ENCODE peak calls at places on chromosomes 4 and X, in four cellular contexts. M is choroid plexus epithelial cell, Q is omental fat pad, X is suprapubic skin. O is an unnamed sample.

GRCh38 chr4:2353222-2354107 is 65.0 kb downstream of the ZFYVE28 start:
- DNase-seq in M (no peak), Q (no peak), X (peak; percentile 68), O (peak; percentile 81)

GRCh38 chr4:2574863-2575262 is 38.4 kb downstream of the FAM193A start:
- DNase-seq in M (no peak), Q (no peak), X (no peak), O (no peak)

GRCh38 chrX:50799531-50799961 is 14.4 kb downstream of the SHROOM4 start:
- DNase-seq in M (peak; percentile 73), Q (no peak), X (no peak), O (no peak)

GRCh38 chr4:64230709-64231310 is 178.4 kb downstream of the TECRL start:
- DNase-seq in M (peak; percentile 33), Q (no peak), X (no peak), O (no peak)

GRCh38 chrX:154325541-154325940 is 29.9 kb downstream of the TKTL1 start:
- DNase-seq in M (peak; percentile 39), Q (no peak), X (no peak), O (no peak)

GRCh38 chr4:129428454-129428853 is 332.5 kb downstream of the C4orf33 start:
- DNase-seq in M (no peak), Q (no peak), X (no peak), O (no peak)

GRCh38 chr4:15197005-15197404 is 194.7 kb downstream of the CPEB2 start:
- DNase-seq in M (peak; percentile 85), Q (no peak), X (no peak), O (no peak)

GRCh38 chr4:33959519-33959918 is 2284.8 kb downstream of the ARAP2 start:
- DNase-seq in M (peak; percentile 26), Q (no peak), X (no peak), O (no peak)

GRCh38 chr4:147639388-147639787 is 22.2 kb downstream of the TMEM184C start:
- DNase-seq in M (no peak), Q (no peak), X (no peak), O (no peak)

GRCh38 chr4:84099591-84099990 is 399.5 kb downstream of the NKX6-1 start:
- DNase-seq in M (no peak), Q (no peak), X (no peak), O (no peak)

GRCh38 chr4:17475481-17475880 is 36.4 kb downstream of the QDPR start:
- DNase-seq in M (peak; percentile 67), Q (no peak), X (no peak), O (no peak)

GRCh38 chrX:82816572-82816971 is 691.5 kb upstream of the POU3F4 start:
- DNase-seq in M (peak; percentile 9), Q (no peak), X (no peak), O (no peak)

GRCh38 chrX:150329282-150329681 is 33.8 kb upstream of the MAMLD1 start:
- DNase-seq in M (no peak), Q (no peak), X (no peak), O (no peak)

GRCh38 chrX:120452131-120452530 is 17.0 kb downstream of the LAMP2 start:
- DNase-seq in M (peak; percentile 63), Q (no peak), X (no peak), O (no peak)

GRCh38 chrX:114344756-114345155 is 239.1 kb upstream of the HTR2C start:
- DNase-seq in M (peak; percentile 50), Q (no peak), X (no peak), O (no peak)

DNA sequence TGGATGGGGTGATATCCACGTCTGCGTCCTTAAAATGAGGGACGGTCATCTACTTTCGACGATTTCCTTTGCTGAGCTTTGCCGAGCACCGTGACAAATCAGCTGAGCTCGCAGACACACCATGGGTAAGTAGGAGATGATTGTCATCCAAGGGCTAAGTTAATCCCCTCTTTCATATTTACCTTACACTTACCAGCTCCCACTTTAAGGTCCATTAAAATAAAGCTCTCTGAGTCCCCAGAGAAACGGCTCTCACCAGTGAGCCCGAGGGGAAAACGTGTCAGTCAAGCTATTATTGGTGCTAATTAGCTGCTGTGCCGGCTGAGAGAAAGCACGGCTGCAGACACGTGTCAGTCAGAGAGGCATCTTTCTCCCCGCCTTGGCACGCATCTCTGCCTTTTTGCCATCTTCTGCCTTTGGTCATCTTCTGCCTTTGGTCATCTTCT is 72.2 kb downstream of the CRLF2 start:
- DNase-seq in M (no peak), Q (no peak), X (peak; percentile 74), O (peak; percentile 56)
- TF ChIP-seq CTCF in M (no peak), Q (no peak), X (no peak), O (no peak)

GRCh38 chr4:44869222-44869882 is 143.0 kb upstream of the GNPDA2 start:
- DNase-seq in M (peak; percentile 48), Q (no peak), X (no peak), O (no peak)
- TF ChIP-seq CTCF in M (peak; percentile 42), Q (no peak), X (no peak), O (no peak)

DNA sequence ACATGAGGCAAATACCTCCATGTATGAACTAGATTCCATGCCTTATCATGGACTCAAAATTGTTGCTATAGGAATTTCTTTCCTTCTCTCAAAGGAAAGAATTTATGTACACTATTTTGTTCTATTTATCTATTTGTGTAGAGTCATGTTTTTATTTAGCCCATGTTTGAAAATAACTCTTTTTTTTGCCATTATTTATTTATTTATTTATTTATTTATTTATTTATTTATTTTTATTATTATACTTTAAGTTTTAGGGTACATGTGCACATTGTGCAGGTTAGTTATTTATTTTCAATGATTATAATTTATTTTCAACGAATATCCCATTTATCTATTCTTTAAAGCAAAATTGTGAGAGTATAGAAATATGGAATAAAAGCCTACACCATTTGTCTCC is 177.9 kb downstream of the MAGEE1 start:
- DNase-seq in M (no peak), Q (no peak), X (no peak), O (no peak)
- TF ChIP-seq CTCF in M (no peak), Q (no peak), X (no peak), O (no peak)

DNA sequence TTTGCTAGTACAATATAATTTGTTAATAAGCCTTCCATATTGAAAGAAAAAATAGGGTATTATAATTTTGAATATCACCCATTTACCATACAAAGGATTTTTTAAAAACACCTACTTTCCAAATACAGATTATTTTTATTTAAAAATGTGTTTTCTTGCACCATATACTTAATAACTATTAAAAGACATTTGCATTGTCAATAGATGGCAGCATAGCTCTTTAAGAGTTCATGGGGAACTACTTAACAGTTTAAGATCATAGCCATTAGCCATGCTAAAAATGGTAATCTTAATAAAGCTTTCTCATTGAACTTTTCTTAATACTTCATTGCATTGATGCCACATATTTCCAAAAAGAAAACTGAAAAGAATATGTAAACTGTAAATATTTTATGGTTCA is 1995.9 kb downstream of the C4orf33 start:
- DNase-seq in M (peak; percentile 67), Q (no peak), X (no peak), O (no peak)
- TF ChIP-seq CTCF in M (peak; percentile 54), Q (no peak), X (peak; percentile 16), O (peak; percentile 66)

DNA sequence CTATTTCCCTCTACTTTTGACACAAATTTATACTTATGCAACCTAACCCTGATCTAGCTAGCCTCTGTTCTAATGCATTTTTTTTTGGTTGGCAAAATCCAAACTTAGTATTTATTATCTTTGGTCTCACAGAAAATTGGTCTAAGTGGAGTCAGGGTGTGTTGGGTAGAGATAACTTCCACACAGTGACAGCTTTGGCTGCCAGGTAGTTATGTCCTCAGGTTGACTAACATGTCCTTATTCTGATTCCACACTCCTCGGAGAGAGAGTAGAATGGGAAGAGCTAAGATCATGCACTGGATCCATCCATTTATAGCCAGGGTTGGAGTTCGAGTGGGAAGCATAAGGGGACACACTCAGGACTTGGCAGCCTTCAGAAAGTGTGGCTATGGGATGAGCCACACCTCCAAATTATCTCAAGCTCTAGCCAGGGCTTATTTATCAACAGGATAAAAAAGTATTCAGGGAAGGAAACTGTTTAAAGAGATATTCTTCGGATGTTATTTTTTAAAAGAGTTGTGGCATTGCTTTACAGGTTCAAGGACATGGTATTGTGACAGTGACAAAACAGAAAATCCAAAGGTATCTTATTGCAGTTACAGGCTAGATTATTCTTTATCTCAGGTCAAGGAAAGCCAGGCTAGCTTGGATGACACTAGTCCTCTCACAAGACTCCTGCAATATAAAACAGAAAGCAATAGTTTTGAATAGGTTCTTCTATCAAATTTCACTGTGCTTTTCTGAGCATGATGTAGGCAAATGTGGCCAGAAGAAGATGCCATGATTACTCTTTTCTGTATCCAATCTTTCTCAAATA is 51.5 kb downstream of the NPY1R start:
- DNase-seq in M (no peak), Q (no peak), X (no peak), O (no peak)
- TF ChIP-seq CTCF in M (no peak), Q (no peak), X (no peak), O (no peak)

GRCh38 chr4:152779513-152780266 is at the start of the genes ARFIP1 and TIGD4:
- DNase-seq in M (peak; percentile 98), Q (peak; percentile 86), X (peak; percentile 98), O (peak; percentile 99)

GRCh38 chr4:152780267-152780811 is 585 bp downstream of the ARFIP1 start:
- DNase-seq in M (peak; percentile 26), Q (no peak), X (no peak), O (no peak)

GRCh38 chr4:152778656-152779512 is 646 bp downstream of the TIGD4 start:
- DNase-seq in M (peak; percentile 25), Q (peak; percentile 23), X (no peak), O (no peak)

GRCh38 chr4:152785639-152786517 is 6.1 kb downstream of the ARFIP1 start:
- DNase-seq in M (no peak), Q (no peak), X (no peak), O (no peak)

DNA sequence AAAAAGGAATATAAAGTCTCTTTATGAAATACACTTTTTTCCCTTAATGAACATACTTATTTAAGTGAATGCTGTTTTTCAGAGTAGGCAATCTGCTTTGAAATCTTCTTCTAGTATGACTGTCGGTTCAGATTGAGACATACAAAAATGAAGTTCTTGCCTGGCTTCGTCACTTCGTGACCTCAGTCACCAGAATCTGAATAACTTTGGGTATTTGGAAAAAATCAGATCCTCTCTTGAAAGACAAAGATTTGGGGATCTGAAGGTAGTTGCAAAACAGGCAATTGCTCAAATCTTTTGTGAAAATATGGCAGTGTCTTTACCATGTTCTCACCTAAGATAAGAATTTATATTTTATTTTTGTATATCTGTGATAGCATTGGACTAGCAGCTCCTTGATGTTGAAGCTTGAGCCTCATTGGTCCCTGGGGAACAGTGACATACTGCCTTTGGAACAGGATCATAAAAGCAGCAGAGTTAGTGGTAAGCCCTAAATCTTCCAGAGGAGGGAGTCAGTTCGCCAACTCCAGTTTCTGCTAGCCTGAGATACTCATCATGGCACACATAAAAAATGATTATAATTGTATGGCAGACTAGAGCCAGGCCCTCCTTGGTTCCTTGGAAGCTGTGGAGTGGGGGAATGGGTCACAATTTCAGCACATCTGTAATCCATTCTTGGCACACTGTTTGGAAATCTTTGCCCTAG is 4.9 kb downstream of the ARFIP1 start:
- DNase-seq in M (peak; percentile 59), Q (no peak), X (no peak), O (no peak)
- TF ChIP-seq CTCF in M (peak; percentile 42), Q (no peak), X (peak; percentile 16), O (peak; percentile 17)

O was measured in osteocyte.